ENCODE peak calls at places on chromosomes 4 and X, in eight cellular contexts. K is transverse colon, L is A549, H is K562, U is heart left ventricle, W is adrenal gland, B is HCT116, Y is tibial nerve. S is an unnamed sample.

GRCh38 chrX:11724122-11725017 is 33.7 kb upstream of the MSL3 start:
- DNase-seq in K (no peak), L (peak; percentile 18), H (peak; percentile 35), U (no peak), W (no peak), B (peak; percentile 7), Y (peak; percentile 25), S (no peak)

GRCh38 chr4:119139316-119139715 is 3.7 kb downstream of the MYOZ2 start:
- DNase-seq in K (no peak), L (no peak), H (no peak), U (no peak), W (no peak), B (no peak), Y (no peak), S (no peak)

GRCh38 chr4:143404555-143404954 is 67.9 kb downstream of the GAB1 start:
- DNase-seq in K (no peak), L (no peak), H (no peak), U (no peak), W (no peak), B (no peak), Y (no peak), S (no peak)

GRCh38 chr4:162791321-162791720 is 375.4 kb downstream of the NAF1 start:
- DNase-seq in K (no peak), L (no peak), H (no peak), U (no peak), W (no peak), B (no peak), Y (no peak), S (no peak)

GRCh38 chr4:150078996-150079581 is 844 bp downstream of the DCLK2 start:
- DNase-seq in K (peak; percentile 37), L (peak; percentile 22), H (no peak), U (peak; percentile 67), W (peak; percentile 68), B (no peak), Y (peak; percentile 10), S (peak; percentile 53)

GRCh38 chr4:165872443-165873297 is at the start of gene TLL1:
- DNase-seq in K (no peak), L (peak; percentile 5), H (no peak), U (no peak), W (no peak), B (no peak), Y (no peak), S (peak; percentile 65)

GRCh38 chrX:39576081-39576701 is 521.6 kb downstream of the BCOR start:
- DNase-seq in K (no peak), L (no peak), H (no peak), U (no peak), W (peak; percentile 53), B (no peak), Y (no peak), S (no peak)

GRCh38 chr4:680565-680930 is 6.2 kb downstream of the MYL5 start:
- DNase-seq in K (peak; percentile 55), L (no peak), H (no peak), U (peak; percentile 57), W (peak; percentile 72), B (no peak), Y (no peak), S (no peak)

GRCh38 chr4:41613362-41613761 is 75.4 kb downstream of the LIMCH1 start:
- DNase-seq in K (no peak), L (no peak), H (no peak), U (no peak), W (no peak), B (no peak), Y (no peak), S (peak; percentile 20)

GRCh38 chr4:25367004-25367621 is 9.9 kb upstream of the ANAPC4 start:
- DNase-seq in K (no peak), L (no peak), H (peak; percentile 57), U (no peak), W (no peak), B (no peak), Y (no peak), S (no peak)

GRCh38 chr4:178745203-178745602 is 1303.0 kb upstream of the AGA start:
- DNase-seq in K (no peak), L (no peak), H (no peak), U (no peak), W (no peak), B (no peak), Y (no peak), S (no peak)

GRCh38 chrX:78111140-78111931 is 7.3 kb downstream of the PGK1 start:
- DNase-seq in K (peak; percentile 16), L (no peak), H (no peak), U (no peak), W (peak; percentile 58), B (no peak), Y (no peak), S (no peak)

GRCh38 chr4:147976341-147976928 is 244.5 kb downstream of the ARHGAP10 start:
- DNase-seq in K (no peak), L (no peak), H (no peak), U (no peak), W (no peak), B (no peak), Y (no peak), S (no peak)

GRCh38 chr4:55553442-55553841 is 6.7 kb upstream of the CLOCK start:
- DNase-seq in K (peak; percentile 38), L (no peak), H (no peak), U (no peak), W (peak; percentile 58), B (no peak), Y (peak; percentile 16), S (peak; percentile 86)

GRCh38 chrX:153927936-153928760 is 2.1 kb upstream of the ARHGAP4 start:
- DNase-seq in K (peak; percentile 96), L (peak; percentile 98), H (peak; percentile 97), U (peak; percentile 97), W (peak; percentile 98), B (peak; percentile 93), Y (peak; percentile 76), S (peak; percentile 95)
- TF ChIP-seq POLR2A in K (peak; percentile 65), L (peak; percentile 50), H (peak; percentile 69), U (peak; percentile 78), W (peak; percentile 85), B (peak; percentile 61), Y (peak; percentile 89), S (no peak)

GRCh38 chr4:109434007-109434792 is 585 bp downstream of the SEC24B start:
- DNase-seq in K (peak; percentile 35), L (no peak), H (peak; percentile 48), U (peak; percentile 74), W (peak; percentile 70), B (no peak), Y (peak; percentile 28), S (peak; percentile 55)

GRCh38 chr4:109432203-109432602 is 1.4 kb upstream of the SEC24B start:
- DNase-seq in K (no peak), L (no peak), H (no peak), U (no peak), W (no peak), B (no peak), Y (no peak), S (no peak)

GRCh38 chr4:109434793-109435080 is 1.1 kb downstream of the SEC24B start:
- DNase-seq in K (no peak), L (no peak), H (no peak), U (no peak), W (no peak), B (no peak), Y (no peak), S (no peak)

GRCh38 chr4:109432676-109433075 is 939 bp upstream of the SEC24B start:
- DNase-seq in K (no peak), L (no peak), H (peak; percentile 29), U (no peak), W (no peak), B (no peak), Y (no peak), S (no peak)

DNA sequence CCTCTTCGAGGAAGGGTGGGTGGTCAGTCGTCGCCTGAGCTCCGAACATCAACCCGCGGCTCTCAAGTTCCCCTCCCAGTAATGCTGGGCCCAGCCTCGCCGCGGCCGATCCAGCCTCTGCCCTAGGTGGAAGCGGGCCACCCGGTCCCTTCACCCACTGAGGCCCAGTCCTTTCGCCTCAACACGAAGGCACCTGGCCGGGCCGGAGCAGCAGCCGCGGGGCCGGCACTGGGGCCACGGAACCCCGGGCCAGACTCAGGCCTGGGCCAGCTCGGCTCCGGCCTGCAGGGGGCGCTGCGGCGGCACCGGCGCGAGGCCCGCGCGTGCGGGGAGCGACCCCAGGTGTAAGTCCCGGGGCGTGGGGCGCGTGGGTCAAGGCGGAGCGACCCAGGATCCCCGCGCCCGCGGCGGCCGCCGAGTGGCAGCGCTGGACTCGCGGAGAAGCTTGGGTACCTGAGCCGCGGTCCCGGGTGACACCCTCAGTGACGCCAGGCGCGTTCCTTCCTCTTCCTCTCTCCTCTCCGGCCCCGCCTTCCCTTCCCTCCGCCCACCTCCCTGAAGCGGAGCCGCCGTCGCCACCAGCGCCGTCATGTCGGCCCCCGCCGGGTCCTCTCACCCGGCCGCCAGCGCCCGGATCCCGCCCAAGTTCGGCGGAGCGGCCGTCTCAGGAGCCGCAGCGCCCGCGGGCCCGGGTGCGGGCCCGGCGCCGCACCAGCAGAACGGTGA is at the start of gene SEC24B:
- DNase-seq in K (peak; percentile 92), L (peak; percentile 47), H (peak; percentile 88), U (peak; percentile 95), W (peak; percentile 95), B (peak; percentile 57), Y (peak; percentile 85), S (peak; percentile 93)
- TF ChIP-seq POLR2A in K (peak; percentile 65), L (peak; percentile 58), H (peak; percentile 74), U (peak; percentile 89), W (peak; percentile 59), B (peak; percentile 67), Y (peak; percentile 29), S (no peak)

GRCh38 chr4:65669981-65670330 is 333 bp downstream of the EPHA5 start:
- DNase-seq in K (no peak), L (no peak), H (no peak), U (no peak), W (no peak), B (no peak), Y (no peak), S (no peak)
- TF ChIP-seq POLR2A in K (no peak), L (no peak), H (no peak), U (no peak), W (no peak), B (no peak), Y (no peak), S (no peak)

GRCh38 chr4:122920473-122920872 is 1.9 kb downstream of the NUDT6 start:
- DNase-seq in K (no peak), L (no peak), H (no peak), U (no peak), W (no peak), B (no peak), Y (no peak), S (no peak)

GRCh38 chr4:122917731-122918130 is 4.7 kb downstream of the NUDT6 start:
- DNase-seq in K (no peak), L (no peak), H (no peak), U (no peak), W (no peak), B (no peak), Y (no peak), S (no peak)

GRCh38 chr4:122922877-122923511 is 597 bp upstream of the NUDT6 start:
- DNase-seq in K (peak; percentile 88), L (peak; percentile 72), H (peak; percentile 95), U (peak; percentile 87), W (peak; percentile 92), B (peak; percentile 73), Y (peak; percentile 80), S (peak; percentile 93)

GRCh38 chr4:122921300-122921699 is 1.1 kb downstream of the NUDT6 start:
- DNase-seq in K (no peak), L (no peak), H (no peak), U (no peak), W (no peak), B (no peak), Y (no peak), S (no peak)

GRCh38 chr4:122921971-122922876 is at the start of gene NUDT6:
- DNase-seq in K (peak; percentile 61), L (peak; percentile 66), H (peak; percentile 80), U (peak; percentile 78), W (peak; percentile 78), B (no peak), Y (peak; percentile 58), S (peak; percentile 87)
- TF ChIP-seq POLR2A in K (no peak), L (peak; percentile 29), H (peak; percentile 52), U (no peak), W (no peak), B (no peak), Y (no peak), S (no peak)